ENCODE peak calls at places on chromosome 2, in six cellular contexts. One of them, this sample, is unnamed.

GRCh38 chr2:25418944-25419677 is 77.4 kb upstream of the DNMT3A start:
- DNase-seq in A549: no peak
- DNase-seq in K562: no peak
- DNase-seq in HepG2: no peak
- DNase-seq in endothelial cell of umbilical vein: no peak
- DNase-seq in GM12878: peak
- DNase-seq in this sample: no peak

GRCh38 chr2:48619526-48619925 is 1.9 kb downstream of the GTF2A1L start:
- DNase-seq in endothelial cell of umbilical vein: no peak
- DNase-seq in HepG2: no peak
- DNase-seq in K562: no peak
- DNase-seq in GM12878: no peak
- DNase-seq in A549: no peak
- DNase-seq in this sample: no peak

GRCh38 chr2:98463988-98464771 is 19.5 kb downstream of the INPP4A start:
- DNase-seq in K562: peak
- DNase-seq in endothelial cell of umbilical vein: no peak
- DNase-seq in A549: no peak
- DNase-seq in HepG2: no peak
- DNase-seq in GM12878: no peak
- DNase-seq in this sample: peak

GRCh38 chr2:213726101-213726500 is 441.8 kb downstream of the SPAG16 start:
- DNase-seq in GM12878: no peak
- DNase-seq in A549: no peak
- DNase-seq in endothelial cell of umbilical vein: no peak
- DNase-seq in K562: no peak
- DNase-seq in HepG2: no peak
- DNase-seq in this sample: no peak

GRCh38 chr2:39266139-39266805 is 22.5 kb upstream of the CDKL4 start:
- DNase-seq in K562: no peak
- DNase-seq in GM12878: peak
- DNase-seq in HepG2: no peak
- DNase-seq in A549: no peak
- DNase-seq in endothelial cell of umbilical vein: no peak
- DNase-seq in this sample: peak

GRCh38 chr2:219010162-219010756 is 17.0 kb upstream of the CRYBA2 start:
- DNase-seq in K562: peak
- DNase-seq in endothelial cell of umbilical vein: no peak
- DNase-seq in A549: peak
- DNase-seq in GM12878: no peak
- DNase-seq in HepG2: peak
- DNase-seq in this sample: peak

GRCh38 chr2:54603357-54603756 is 120.1 kb upstream of the EML6 start:
- DNase-seq in GM12878: no peak
- DNase-seq in HepG2: no peak
- DNase-seq in A549: no peak
- DNase-seq in endothelial cell of umbilical vein: peak
- DNase-seq in K562: no peak
- DNase-seq in this sample: no peak

GRCh38 chr2:239298126-239298804 is 102.6 kb downstream of the HDAC4 start:
- DNase-seq in endothelial cell of umbilical vein: no peak
- DNase-seq in GM12878: no peak
- DNase-seq in HepG2: no peak
- DNase-seq in K562: no peak
- DNase-seq in A549: no peak
- DNase-seq in this sample: peak

GRCh38 chr2:224221455-224221913 is 180.4 kb downstream of the FAM124B start:
- DNase-seq in endothelial cell of umbilical vein: peak
- DNase-seq in GM12878: no peak
- DNase-seq in A549: peak
- DNase-seq in HepG2: no peak
- DNase-seq in K562: no peak
- DNase-seq in this sample: no peak
- TF ChIP-seq MYC in endothelial cell of umbilical vein: no peak
- TF ChIP-seq MYC in GM12878: no peak
- TF ChIP-seq MYC in A549: no peak
- TF ChIP-seq MYC in HepG2: no peak
- TF ChIP-seq MYC in K562: no peak
- TF ChIP-seq MYC in this sample: no peak

GRCh38 chr2:232085179-232085578 is 123.7 kb downstream of the DIS3L2 start:
- DNase-seq in GM12878: no peak
- DNase-seq in HepG2: no peak
- DNase-seq in A549: no peak
- DNase-seq in K562: no peak
- DNase-seq in endothelial cell of umbilical vein: no peak
- DNase-seq in this sample: peak
- TF ChIP-seq MYC in GM12878: no peak
- TF ChIP-seq MYC in HepG2: no peak
- TF ChIP-seq MYC in A549: no peak
- TF ChIP-seq MYC in K562: no peak
- TF ChIP-seq MYC in endothelial cell of umbilical vein: no peak
- TF ChIP-seq MYC in this sample: no peak

GRCh38 chr2:43340066-43340465 is 113.7 kb upstream of the ZFP36L2 start:
- DNase-seq in GM12878: no peak
- DNase-seq in K562: no peak
- DNase-seq in A549: no peak
- DNase-seq in endothelial cell of umbilical vein: peak
- DNase-seq in HepG2: no peak
- DNase-seq in this sample: no peak
- TF ChIP-seq MYC in GM12878: no peak
- TF ChIP-seq MYC in K562: no peak
- TF ChIP-seq MYC in A549: no peak
- TF ChIP-seq MYC in endothelial cell of umbilical vein: no peak
- TF ChIP-seq MYC in HepG2: no peak
- TF ChIP-seq MYC in this sample: no peak

DNA sequence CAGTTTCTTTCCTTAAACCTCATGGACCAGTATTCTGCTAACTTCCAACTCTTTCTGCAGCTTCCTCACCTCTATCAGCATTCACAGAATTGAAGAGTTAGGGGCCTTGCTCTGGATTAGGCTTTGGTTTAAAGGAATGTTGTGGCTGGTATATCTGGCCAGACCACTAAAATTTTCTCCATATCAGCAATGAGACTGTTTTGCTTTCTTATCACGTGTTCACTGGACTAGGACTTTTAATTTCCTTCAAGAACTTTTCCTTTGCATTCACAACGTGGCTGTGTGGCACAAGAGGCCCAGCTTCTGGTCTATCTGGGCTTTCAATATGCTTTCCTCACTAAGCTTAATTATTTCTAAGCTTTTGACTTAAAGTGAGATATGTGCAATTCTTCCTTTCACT is 33.4 kb downstream of the SP3 start:
- DNase-seq in HepG2: no peak
- DNase-seq in A549: no peak
- DNase-seq in endothelial cell of umbilical vein: no peak
- DNase-seq in GM12878: no peak
- DNase-seq in K562: no peak
- DNase-seq in this sample: no peak
- TF ChIP-seq MYC in HepG2: no peak
- TF ChIP-seq MYC in A549: no peak
- TF ChIP-seq MYC in endothelial cell of umbilical vein: no peak
- TF ChIP-seq MYC in GM12878: no peak
- TF ChIP-seq MYC in K562: no peak
- TF ChIP-seq MYC in this sample: no peak

GRCh38 chr2:144426355-144426754 is 93.6 kb downstream of the ZEB2 start:
- DNase-seq in GM12878: no peak
- DNase-seq in endothelial cell of umbilical vein: no peak
- DNase-seq in K562: no peak
- DNase-seq in HepG2: no peak
- DNase-seq in A549: no peak
- DNase-seq in this sample: no peak
- TF ChIP-seq MYC in GM12878: no peak
- TF ChIP-seq MYC in endothelial cell of umbilical vein: no peak
- TF ChIP-seq MYC in K562: no peak
- TF ChIP-seq MYC in HepG2: no peak
- TF ChIP-seq MYC in A549: no peak
- TF ChIP-seq MYC in this sample: no peak

GRCh38 chr2:160901631-160902030 is 258.6 kb upstream of the TANK start:
- DNase-seq in A549: no peak
- DNase-seq in K562: no peak
- DNase-seq in GM12878: no peak
- DNase-seq in endothelial cell of umbilical vein: no peak
- DNase-seq in HepG2: no peak
- DNase-seq in this sample: no peak
- TF ChIP-seq MYC in A549: no peak
- TF ChIP-seq MYC in K562: no peak
- TF ChIP-seq MYC in GM12878: no peak
- TF ChIP-seq MYC in endothelial cell of umbilical vein: no peak
- TF ChIP-seq MYC in HepG2: no peak
- TF ChIP-seq MYC in this sample: no peak